ENCODE peak calls at places on chromosomes 11 and 22, in ten cellular contexts. J is CD8-positive, alpha-beta memory T cell; W is hippocampal formation; X is erythroblast; D is B cell; C is stimulated activated CD4-positive, alpha-beta T cell treated with anti-CD3 and anti-CD28 coated beads, Interleukin-2, amount 100 ng/mL, for 48 hours; M is activated CD4-positive, CD25-positive, alpha-beta regulatory T cell; U is WTC11; R is stimulated activated CD8-positive, alpha-beta memory T cell treated with anti-CD3 and anti-CD28 coated beads, Interleukin-4, amount 100 ng/mL, for 24 hours; B is EH. F is an unnamed sample.

GRCh38 chr22:38740116-38740723 is 15.6 kb downstream of the SUN2 start:
- DNase-seq in U (no peak), B (no peak), W (no peak), D (no peak), J (peak), X (no peak), R (no peak), M (no peak), C (no peak), F (no peak)

GRCh38 chr11:42066113-42066512 is 606.7 kb upstream of the LRRC4C start:
- DNase-seq in C (no peak), J (peak), D (no peak), X (no peak), U (peak), W (no peak), B (peak), M (no peak), R (no peak), F (no peak)

GRCh38 chr22:41256254-41256897 is 15.6 kb upstream of the CHADL start:
- DNase-seq in X (no peak), R (no peak), M (no peak), J (no peak), C (no peak), B (peak), D (no peak), W (no peak), U (no peak), F (no peak)

GRCh38 chr11:26985941-26986340 is 8.0 kb upstream of the FIBIN start:
- DNase-seq in J (no peak), M (no peak), D (no peak), W (no peak), C (no peak), X (no peak), U (no peak), R (no peak), B (peak), F (no peak)

GRCh38 chr11:99069831-99070444 is 49.2 kb downstream of the CNTN5 start:
- DNase-seq in J (no peak), C (no peak), X (no peak), B (no peak), R (no peak), D (no peak), M (no peak), W (no peak), U (peak), F (no peak)

GRCh38 chr11:15826826-15827225 is 529.5 kb downstream of the SOX6 start:
- DNase-seq in X (peak), B (peak), U (peak), C (no peak), M (no peak), R (no peak), W (no peak), J (no peak), D (no peak), F (peak)

GRCh38 chr22:50306753-50307749 is at the start of gene PLXNB2:
- DNase-seq in C (no peak), D (no peak), J (no peak), W (peak), U (peak), M (no peak), R (no peak), B (peak), X (peak), F (peak)

GRCh38 chr11:129888451-129888850 is 6.9 kb downstream of the NFRKB start:
- DNase-seq in M (no peak), X (no peak), B (no peak), J (no peak), C (no peak), R (no peak), W (no peak), U (no peak), D (no peak), F (no peak)

GRCh38 chr11:78914503-78914902 is 339.8 kb upstream of the NARS2 start:
- DNase-seq in X (no peak), D (no peak), M (no peak), J (no peak), R (no peak), W (no peak), B (no peak), C (no peak), U (no peak), F (no peak)

GRCh38 chr11:46119352-46120216 is 1.7 kb downstream of the PHF21A start:
- DNase-seq in W (no peak), R (peak), J (peak), U (no peak), M (peak), B (peak), X (peak), C (peak), D (peak), F (peak)

GRCh38 chr11:43359432-43359818 is 705 bp downstream of the TTC17 start:
- DNase-seq in U (peak), R (no peak), M (no peak), X (peak), J (no peak), B (peak), W (no peak), D (no peak), C (no peak), F (peak)

GRCh38 chr11:69449320-69450063 is 32.0 kb upstream of the LINC01488 start:
- DNase-seq in D (no peak), J (no peak), B (peak), C (no peak), U (no peak), W (no peak), R (no peak), M (no peak), X (peak), F (peak)

GRCh38 chr22:17920145-17920605 is 104.2 kb downstream of the MICAL3 start:
- DNase-seq in M (no peak), W (no peak), B (peak), D (peak), J (no peak), C (no peak), R (no peak), U (peak), X (peak), F (peak)

GRCh38 chr11:10666976-10667892 is 26.3 kb downstream of the IRAG1 start:
- DNase-seq in M (no peak), U (no peak), C (no peak), X (no peak), D (no peak), W (no peak), B (peak), R (no peak), J (no peak), F (no peak)

GRCh38 chr11:99098751-99099150 is 78.0 kb downstream of the CNTN5 start:
- DNase-seq in B (no peak), W (no peak), M (no peak), X (no peak), R (no peak), D (no peak), J (no peak), C (no peak), U (no peak), F (no peak)

GRCh38 chr22:33920927-33921575 is 775 bp upstream of the LARGE1 start:
- DNase-seq in B (peak), W (peak), D (peak), U (peak), M (peak), C (peak), X (peak), J (peak), R (peak), F (peak)

GRCh38 chr22:42397332-42398246 is 34.6 kb downstream of the NFAM1 start:
- DNase-seq in W (no peak), X (no peak), J (no peak), U (no peak), R (no peak), B (no peak), C (no peak), D (peak), M (no peak), F (no peak)

GRCh38 chr11:43687120-43687791 is 6.7 kb downstream of the HSD17B12 start:
- DNase-seq in X (no peak), B (peak), M (no peak), J (no peak), D (no peak), C (no peak), U (no peak), W (no peak), R (no peak), F (no peak)

GRCh38 chr11:12668166-12668565 is 6.1 kb upstream of the TEAD1 start:
- DNase-seq in M (no peak), D (no peak), C (no peak), U (no peak), X (no peak), B (peak), J (no peak), W (no peak), R (no peak), F (no peak)

GRCh38 chr11:63670077-63670737 is 969 bp downstream of the ATL3 start:
- DNase-seq in U (no peak), J (no peak), B (peak), R (no peak), C (no peak), M (no peak), D (no peak), X (no peak), W (no peak), F (no peak)